ENCODE peak calls at places on chromosomes 1 and 21, in six cellular contexts. One of them, this sample, is unnamed.

GRCh38 chr21:42454791-42455190 is 41.2 kb downstream of the RSPH1 start:
- DNase-seq in A549: no peak
- DNase-seq in left ventricle myocardium inferior: no peak
- DNase-seq in foreskin fibroblast: no peak
- DNase-seq in heart left ventricle: no peak
- DNase-seq in fibroblast of lung: no peak
- DNase-seq in this sample: no peak

GRCh38 chr1:3213730-3214129 is 144.7 kb downstream of the PRDM16 start:
- DNase-seq in fibroblast of lung: no peak
- DNase-seq in left ventricle myocardium inferior: no peak
- DNase-seq in heart left ventricle: no peak
- DNase-seq in A549: no peak
- DNase-seq in foreskin fibroblast: no peak
- DNase-seq in this sample: no peak

GRCh38 chr1:211196880-211197279 is 62.3 kb upstream of the RCOR3 start:
- DNase-seq in foreskin fibroblast: no peak
- DNase-seq in A549: no peak
- DNase-seq in left ventricle myocardium inferior: no peak
- DNase-seq in fibroblast of lung: no peak
- DNase-seq in heart left ventricle: no peak
- DNase-seq in this sample: no peak

GRCh38 chr1:14487671-14488070 is 110.8 kb upstream of the KAZN start:
- DNase-seq in fibroblast of lung: no peak
- DNase-seq in foreskin fibroblast: peak
- DNase-seq in left ventricle myocardium inferior: no peak
- DNase-seq in A549: no peak
- DNase-seq in heart left ventricle: no peak
- DNase-seq in this sample: no peak

GRCh38 chr1:10796029-10796944 is at the start of gene CASZ1:
- DNase-seq in left ventricle myocardium inferior: peak
- DNase-seq in foreskin fibroblast: peak
- DNase-seq in fibroblast of lung: peak
- DNase-seq in A549: peak
- DNase-seq in heart left ventricle: peak
- DNase-seq in this sample: peak

GRCh38 chr21:44328242-44328895 is 10.8 kb downstream of the CFAP410 start:
- DNase-seq in left ventricle myocardium inferior: no peak
- DNase-seq in foreskin fibroblast: no peak
- DNase-seq in A549: no peak
- DNase-seq in fibroblast of lung: no peak
- DNase-seq in heart left ventricle: no peak
- DNase-seq in this sample: no peak

GRCh38 chr1:101526813-101527212 is 290.0 kb downstream of the S1PR1 start:
- DNase-seq in left ventricle myocardium inferior: no peak
- DNase-seq in A549: no peak
- DNase-seq in fibroblast of lung: no peak
- DNase-seq in heart left ventricle: no peak
- DNase-seq in foreskin fibroblast: no peak
- DNase-seq in this sample: no peak

GRCh38 chr1:242828199-242828598 is 303.7 kb upstream of the PLD5 start:
- DNase-seq in foreskin fibroblast: no peak
- DNase-seq in A549: no peak
- DNase-seq in left ventricle myocardium inferior: no peak
- DNase-seq in fibroblast of lung: no peak
- DNase-seq in heart left ventricle: no peak
- DNase-seq in this sample: no peak

GRCh38 chr1:43900386-43900785 is 33.2 kb upstream of the ARTN start:
- DNase-seq in heart left ventricle: no peak
- DNase-seq in A549: no peak
- DNase-seq in fibroblast of lung: no peak
- DNase-seq in foreskin fibroblast: no peak
- DNase-seq in left ventricle myocardium inferior: no peak
- DNase-seq in this sample: no peak

GRCh38 chr1:3805038-3805437 is 8.7 kb upstream of the LRRC47 start:
- DNase-seq in foreskin fibroblast: no peak
- DNase-seq in A549: no peak
- DNase-seq in fibroblast of lung: no peak
- DNase-seq in heart left ventricle: no peak
- DNase-seq in left ventricle myocardium inferior: no peak
- DNase-seq in this sample: no peak

GRCh38 chr1:112674986-112675727 is 698 bp downstream of the MOV10 start:
- DNase-seq in heart left ventricle: peak
- DNase-seq in left ventricle myocardium inferior: peak
- DNase-seq in A549: peak
- DNase-seq in fibroblast of lung: peak
- DNase-seq in foreskin fibroblast: peak
- DNase-seq in this sample: no peak

GRCh38 chr1:36279110-36279788 is 26.9 kb upstream of the SH3D21 start:
- DNase-seq in heart left ventricle: no peak
- DNase-seq in fibroblast of lung: peak
- DNase-seq in foreskin fibroblast: no peak
- DNase-seq in A549: no peak
- DNase-seq in left ventricle myocardium inferior: no peak
- DNase-seq in this sample: no peak

GRCh38 chr1:201191723-201192477 is 1.3 kb downstream of the IGFN1 start:
- DNase-seq in A549: peak
- DNase-seq in left ventricle myocardium inferior: no peak
- DNase-seq in foreskin fibroblast: peak
- DNase-seq in fibroblast of lung: peak
- DNase-seq in heart left ventricle: no peak
- DNase-seq in this sample: peak

DNA sequence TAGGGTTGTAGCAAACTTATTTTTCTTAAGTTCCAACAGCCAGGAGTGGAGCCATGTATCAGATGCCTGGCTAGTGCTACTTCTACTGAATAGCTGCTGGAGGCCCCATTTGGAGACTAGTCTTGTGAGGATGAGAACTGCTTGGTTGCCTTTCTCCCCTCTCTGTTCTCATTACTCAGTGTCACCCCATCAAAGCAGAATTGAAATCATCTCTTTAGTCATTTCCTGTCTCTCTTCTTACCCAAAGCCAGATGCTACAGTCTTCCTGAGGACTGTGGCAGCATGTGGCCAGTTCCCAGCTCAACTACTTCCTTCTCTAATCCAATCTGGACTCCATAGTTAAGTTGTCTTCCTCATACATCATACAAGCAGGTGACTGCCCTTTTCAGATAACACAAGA is 197.5 kb downstream of the BRINP2 start:
- DNase-seq in fibroblast of lung: no peak
- DNase-seq in foreskin fibroblast: peak
- DNase-seq in A549: no peak
- DNase-seq in heart left ventricle: no peak
- DNase-seq in left ventricle myocardium inferior: no peak
- DNase-seq in this sample: no peak
- H3K4me3 ChIP-seq in fibroblast of lung: no peak
- H3K4me3 ChIP-seq in foreskin fibroblast: no peak
- H3K4me3 ChIP-seq in A549: no peak
- H3K4me3 ChIP-seq in heart left ventricle: no peak
- H3K4me3 ChIP-seq in left ventricle myocardium inferior: no peak
- H3K4me3 ChIP-seq in this sample: no peak

GRCh38 chr1:216071227-216071626 is 352.0 kb downstream of the USH2A start:
- DNase-seq in A549: no peak
- DNase-seq in fibroblast of lung: no peak
- DNase-seq in heart left ventricle: no peak
- DNase-seq in foreskin fibroblast: no peak
- DNase-seq in left ventricle myocardium inferior: no peak
- DNase-seq in this sample: no peak
- TF ChIP-seq CTCF in A549: no peak
- TF ChIP-seq CTCF in fibroblast of lung: no peak
- TF ChIP-seq CTCF in heart left ventricle: no peak
- TF ChIP-seq CTCF in foreskin fibroblast: no peak
- TF ChIP-seq CTCF in left ventricle myocardium inferior: no peak
- TF ChIP-seq CTCF in this sample: no peak

DNA sequence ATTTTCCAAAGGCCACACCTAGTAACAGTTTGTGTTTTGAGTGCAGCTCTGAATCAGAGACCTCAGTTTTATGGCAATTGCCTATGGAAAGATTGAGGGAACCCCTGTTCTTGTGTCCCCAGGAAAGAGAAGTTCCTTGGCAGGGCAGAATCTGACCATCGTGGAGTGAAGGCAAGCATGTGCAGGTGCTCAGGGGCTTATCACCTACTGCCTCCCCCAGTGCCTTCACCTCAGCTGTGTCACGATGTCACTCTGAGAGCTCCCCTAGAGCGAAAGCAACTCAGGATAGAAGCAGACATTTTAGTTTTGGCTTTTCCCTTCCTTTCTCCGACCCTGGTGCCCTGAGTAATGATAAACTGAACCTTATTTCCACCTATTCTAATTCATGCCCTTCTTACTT is 1.8 kb upstream of the SPRR1A start:
- DNase-seq in A549: no peak
- DNase-seq in heart left ventricle: no peak
- DNase-seq in foreskin fibroblast: no peak
- DNase-seq in fibroblast of lung: no peak
- DNase-seq in left ventricle myocardium inferior: no peak
- DNase-seq in this sample: no peak
- H3K4me3 ChIP-seq in A549: no peak
- H3K4me3 ChIP-seq in heart left ventricle: no peak
- H3K4me3 ChIP-seq in foreskin fibroblast: no peak
- H3K4me3 ChIP-seq in fibroblast of lung: no peak
- H3K4me3 ChIP-seq in left ventricle myocardium inferior: no peak
- H3K4me3 ChIP-seq in this sample: no peak

GRCh38 chr21:39445339-39446269 is at the start of gene LCA5L:
- DNase-seq in left ventricle myocardium inferior: peak
- DNase-seq in fibroblast of lung: peak
- DNase-seq in heart left ventricle: peak
- DNase-seq in foreskin fibroblast: peak
- DNase-seq in A549: peak
- DNase-seq in this sample: no peak
- TF ChIP-seq CTCF in left ventricle myocardium inferior: no peak
- TF ChIP-seq CTCF in fibroblast of lung: no peak
- TF ChIP-seq CTCF in heart left ventricle: peak
- TF ChIP-seq CTCF in foreskin fibroblast: no peak
- TF ChIP-seq CTCF in A549: no peak
- TF ChIP-seq CTCF in this sample: peak

GRCh38 chr1:156889802-156890585 is 3.5 kb upstream of the PEAR1 start:
- DNase-seq in heart left ventricle: peak
- DNase-seq in fibroblast of lung: peak
- DNase-seq in foreskin fibroblast: peak
- DNase-seq in A549: peak
- DNase-seq in left ventricle myocardium inferior: peak
- DNase-seq in this sample: peak

GRCh38 chr1:156894001-156894400 is 483 bp downstream of the PEAR1 start:
- DNase-seq in fibroblast of lung: no peak
- DNase-seq in left ventricle myocardium inferior: no peak
- DNase-seq in heart left ventricle: no peak
- DNase-seq in foreskin fibroblast: no peak
- DNase-seq in A549: no peak
- DNase-seq in this sample: no peak

GRCh38 chr1:156894711-156895407 is 1.3 kb downstream of the PEAR1 start:
- DNase-seq in foreskin fibroblast: no peak
- DNase-seq in A549: no peak
- DNase-seq in fibroblast of lung: no peak
- DNase-seq in heart left ventricle: peak
- DNase-seq in left ventricle myocardium inferior: peak
- DNase-seq in this sample: no peak

GRCh38 chr1:156893048-156893953 is at the start of gene PEAR1:
- DNase-seq in heart left ventricle: peak
- DNase-seq in left ventricle myocardium inferior: peak
- DNase-seq in fibroblast of lung: peak
- DNase-seq in A549: no peak
- DNase-seq in foreskin fibroblast: no peak
- DNase-seq in this sample: no peak

DNA sequence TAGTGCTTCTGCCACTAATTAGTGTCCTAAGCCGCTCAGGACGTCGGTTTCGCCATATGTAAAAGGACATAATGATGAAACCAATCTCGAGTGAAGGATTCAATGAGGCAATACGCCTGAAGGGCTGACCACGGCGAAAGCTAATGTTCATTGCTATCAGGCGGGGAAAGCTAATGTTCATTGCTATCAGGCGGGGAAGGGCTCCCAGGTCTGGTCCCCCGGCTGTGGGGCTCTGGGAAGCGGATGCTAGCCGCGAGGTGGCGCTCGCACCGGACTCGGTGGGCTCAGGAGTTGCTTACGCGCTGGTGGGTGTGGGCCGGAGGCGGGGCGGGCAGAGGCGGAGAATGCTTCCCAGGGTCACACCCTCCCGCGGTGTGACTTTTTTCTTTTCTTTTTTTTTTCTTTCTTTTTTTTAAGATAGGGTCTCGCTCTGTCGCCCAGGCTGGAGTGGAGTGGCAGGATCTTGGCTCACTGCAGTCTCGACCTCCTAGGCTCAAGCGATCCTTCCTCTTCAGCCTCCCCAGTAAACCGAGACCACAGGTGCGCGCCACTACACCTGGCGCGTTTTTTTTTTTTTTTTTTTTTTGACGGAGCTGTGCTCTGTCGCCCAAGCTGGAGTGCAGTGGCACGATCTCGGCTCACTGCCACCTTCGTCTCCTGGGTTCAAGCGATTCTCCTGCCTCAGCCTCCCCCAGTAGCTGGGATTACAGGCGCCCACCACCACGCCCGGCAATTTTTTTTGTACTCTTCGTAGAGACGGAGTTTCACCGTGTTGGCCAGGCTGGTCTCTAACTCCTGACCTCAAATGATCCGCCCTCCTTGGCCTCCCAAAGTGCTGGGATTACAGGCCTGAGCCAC is 1.1 kb upstream of the PEAR1 start:
- DNase-seq in fibroblast of lung: peak
- DNase-seq in A549: peak
- DNase-seq in heart left ventricle: peak
- DNase-seq in left ventricle myocardium inferior: peak
- DNase-seq in foreskin fibroblast: peak
- DNase-seq in this sample: peak
- H3K4me3 ChIP-seq in fibroblast of lung: peak
- H3K4me3 ChIP-seq in A549: peak
- H3K4me3 ChIP-seq in heart left ventricle: peak
- H3K4me3 ChIP-seq in left ventricle myocardium inferior: peak
- H3K4me3 ChIP-seq in foreskin fibroblast: peak
- H3K4me3 ChIP-seq in this sample: peak

DNA sequence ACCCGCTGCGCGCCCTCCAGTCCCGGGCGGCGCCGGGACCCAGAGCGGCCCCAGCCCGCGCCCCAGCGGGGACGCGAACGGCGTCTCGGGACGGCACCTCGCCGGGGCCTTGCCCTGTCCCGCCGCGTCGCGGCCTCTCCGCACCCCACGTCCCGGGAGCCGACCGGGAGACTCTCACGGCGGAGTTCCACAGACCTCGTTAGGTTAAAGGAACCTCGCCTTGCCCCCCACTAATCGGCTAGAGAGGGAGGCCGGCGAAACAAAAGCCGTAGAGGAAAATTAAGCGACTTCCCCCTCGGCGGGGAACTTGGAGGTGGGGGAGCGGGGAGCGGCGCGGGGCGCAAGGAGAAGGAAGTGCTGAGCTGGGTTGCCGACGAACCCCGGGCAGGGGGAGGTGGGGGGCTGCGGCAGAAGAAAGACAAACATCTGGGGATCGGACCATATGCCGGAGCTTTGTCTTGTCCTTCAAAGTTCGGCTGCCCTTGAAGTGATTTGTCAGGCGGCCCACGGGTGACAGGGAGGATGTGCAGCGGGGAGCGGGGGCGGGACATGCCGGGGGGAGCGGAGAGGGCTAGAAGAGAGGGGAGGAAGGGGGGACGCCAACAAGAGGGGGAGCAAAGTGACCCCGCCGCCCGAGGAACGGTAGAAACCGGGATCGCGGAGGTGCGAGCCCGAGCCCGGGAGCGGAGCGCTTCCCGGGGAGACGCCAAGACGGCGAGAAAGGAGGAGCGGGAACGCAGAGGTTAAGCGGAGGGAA is 120.0 kb upstream of the RRP15 start:
- DNase-seq in fibroblast of lung: peak
- DNase-seq in A549: peak
- DNase-seq in left ventricle myocardium inferior: peak
- DNase-seq in foreskin fibroblast: peak
- DNase-seq in heart left ventricle: peak
- DNase-seq in this sample: no peak
- TF ChIP-seq CTCF in fibroblast of lung: no peak
- TF ChIP-seq CTCF in A549: no peak
- TF ChIP-seq CTCF in left ventricle myocardium inferior: no peak
- TF ChIP-seq CTCF in foreskin fibroblast: no peak
- TF ChIP-seq CTCF in heart left ventricle: no peak
- TF ChIP-seq CTCF in this sample: no peak

This sample was measured in AG09309.